ENCODE peak calls at places on chromosomes 4 and X, in eight cellular contexts. E is AG09309, L is tibial nerve, T is mammary epithelial cell, D is cardiac fibroblast, I is fibroblast of pulmonary artery, Z is adrenal gland, V is lower leg skin. P is an unnamed sample.

GRCh38 chr4:38598489-38598888 is 65.5 kb upstream of the KLF3 start:
- DNase-seq in E (no peak), L (no peak), T (no peak), D (no peak), I (no peak), Z (no peak), V (no peak), P (no peak)

GRCh38 chr4:44760142-44760898 is 34.0 kb upstream of the GNPDA2 start:
- DNase-seq in E (peak), L (no peak), T (peak), D (peak), I (peak), Z (peak), V (no peak), P (peak)

GRCh38 chr4:13553081-13553480 is 8.8 kb upstream of the NKX3-2 start:
- DNase-seq in E (no peak), L (no peak), T (no peak), D (no peak), I (no peak), Z (no peak), V (no peak), P (no peak)

GRCh38 chrX:137549846-137550534 is 15.9 kb upstream of the ZIC3 start:
- DNase-seq in E (no peak), L (no peak), T (no peak), D (no peak), I (no peak), Z (no peak), V (no peak), P (no peak)

GRCh38 chr4:89889289-89889688 is 5.4 kb upstream of the MMRN1 start:
- DNase-seq in E (no peak), L (no peak), T (peak), D (no peak), I (peak), Z (peak), V (no peak), P (no peak)

GRCh38 chrX:44474410-44474809 is 68.2 kb downstream of the FUNDC1 start:
- DNase-seq in E (peak), L (no peak), T (peak), D (peak), I (peak), Z (no peak), V (no peak), P (peak)

GRCh38 chrX:3346436-3347329 is at the start of gene MXRA5:
- DNase-seq in E (peak), L (no peak), T (peak), D (peak), I (peak), Z (peak), V (no peak), P (peak)

GRCh38 chr4:8410641-8411271 is 29.8 kb downstream of the ACOX3 start:
- DNase-seq in E (no peak), L (peak), T (peak), D (peak), I (peak), Z (peak), V (no peak), P (peak)

GRCh38 chr4:100811046-100811445 is 293.2 kb upstream of the EMCN start:
- DNase-seq in E (no peak), L (no peak), T (no peak), D (no peak), I (no peak), Z (no peak), V (no peak), P (no peak)

GRCh38 chrX:12877386-12877785 is 10.5 kb downstream of the TLR7 start:
- DNase-seq in E (no peak), L (no peak), T (no peak), D (no peak), I (no peak), Z (no peak), V (no peak), P (no peak)

GRCh38 chr4:183362916-183363542 is 40.8 kb upstream of the CLDN24 start:
- DNase-seq in E (no peak), L (no peak), T (no peak), D (no peak), I (peak), Z (no peak), V (no peak), P (peak)

GRCh38 chr4:157791236-157791635 is 381.6 kb downstream of the GASK1B start:
- DNase-seq in E (no peak), L (no peak), T (no peak), D (no peak), I (no peak), Z (no peak), V (no peak), P (no peak)

GRCh38 chrX:72236841-72237240 is 2.0 kb downstream of the ERCC6L start:
- DNase-seq in E (no peak), L (no peak), T (no peak), D (peak), I (no peak), Z (no peak), V (no peak), P (no peak)

GRCh38 chr4:154049457-154050181 is 260.7 kb upstream of the SFRP2 start:
- DNase-seq in E (peak), L (peak), T (peak), D (peak), I (peak), Z (no peak), V (no peak), P (peak)

GRCh38 chrX:109036624-109037023 is 300.3 kb upstream of the IRS4 start:
- DNase-seq in E (no peak), L (no peak), T (no peak), D (no peak), I (no peak), Z (no peak), V (no peak), P (no peak)

GRCh38 chr4:7719354-7720174 is 220.1 kb downstream of the AFAP1 start:
- DNase-seq in E (no peak), L (peak), T (peak), D (peak), I (peak), Z (peak), V (peak), P (peak)

GRCh38 chrX:131802836-131803626 is 220.1 kb upstream of the STK26 start:
- DNase-seq in E (no peak), L (no peak), T (peak), D (no peak), I (no peak), Z (peak), V (peak), P (no peak)

GRCh38 chr4:60241886-60242285 is 958.2 kb upstream of the ADGRL3 start:
- DNase-seq in E (no peak), L (no peak), T (no peak), D (no peak), I (no peak), Z (no peak), V (no peak), P (no peak)

GRCh38 chr4:15336410-15337184 is 91.2 kb upstream of the C1QTNF7 start:
- DNase-seq in E (no peak), L (no peak), T (peak), D (peak), I (peak), Z (no peak), V (no peak), P (peak)

GRCh38 chr4:10006236-10006603 is 15.1 kb downstream of the SLC2A9 start:
- DNase-seq in E (peak), L (peak), T (peak), D (peak), I (peak), Z (peak), V (no peak), P (peak)

GRCh38 chrX:150692837-150693781 is at the start of gene MTMR1:
- DNase-seq in E (no peak), L (no peak), T (no peak), D (no peak), I (no peak), Z (peak), V (no peak), P (peak)

GRCh38 chr4:98994474-98995182 is 893 bp upstream of the METAP1 start:
- DNase-seq in E (no peak), L (no peak), T (no peak), D (no peak), I (no peak), Z (peak), V (no peak), P (peak)

GRCh38 chr4:22962186-22962786 is 269.5 kb downstream of the GBA3 start:
- DNase-seq in E (no peak), L (no peak), T (peak), D (peak), I (peak), Z (no peak), V (no peak), P (peak)

GRCh38 chrX:13485167-13485566 is 84.2 kb upstream of the EGFL6 start:
- DNase-seq in E (no peak), L (no peak), T (peak), D (no peak), I (no peak), Z (no peak), V (no peak), P (peak)

GRCh38 chr4:80184053-80184790 is 13.1 kb upstream of the PRDM8 start:
- DNase-seq in E (no peak), L (peak), T (peak), D (peak), I (peak), Z (peak), V (peak), P (peak)

GRCh38 chr4:141016117-141016798 is 117.0 kb downstream of the RNF150 start:
- DNase-seq in E (no peak), L (no peak), T (no peak), D (no peak), I (no peak), Z (no peak), V (no peak), P (peak)

GRCh38 chr4:85824166-85824945 is 349.4 kb downstream of the ARHGAP24 start:
- DNase-seq in E (no peak), L (no peak), T (peak), D (no peak), I (no peak), Z (no peak), V (no peak), P (peak)

GRCh38 chr4:955931-956381 is 17.4 kb downstream of the DGKQ start:
- DNase-seq in E (no peak), L (no peak), T (no peak), D (no peak), I (no peak), Z (no peak), V (peak), P (no peak)

GRCh38 chr4:23930750-23931488 is 41.1 kb upstream of the PPARGC1A start:
- DNase-seq in E (no peak), L (peak), T (no peak), D (peak), I (peak), Z (peak), V (peak), P (no peak)

GRCh38 chrX:40105791-40106676 is 8.3 kb upstream of the BCOR start:
- DNase-seq in E (no peak), L (peak), T (peak), D (peak), I (no peak), Z (peak), V (peak), P (peak)

GRCh38 chr4:21780158-21780557 is 168.4 kb downstream of the KCNIP4 start:
- DNase-seq in E (no peak), L (no peak), T (peak), D (peak), I (no peak), Z (no peak), V (no peak), P (peak)

GRCh38 chrX:129540725-129541184 is 696 bp downstream of the OCRL start:
- DNase-seq in E (no peak), L (no peak), T (peak), D (no peak), I (no peak), Z (peak), V (no peak), P (peak)

GRCh38 chr4:16777726-16778125 is 120.7 kb downstream of the LDB2 start:
- DNase-seq in E (no peak), L (no peak), T (no peak), D (no peak), I (no peak), Z (no peak), V (no peak), P (no peak)

GRCh38 chr4:11130195-11130975 is 298.3 kb downstream of the HS3ST1 start:
- DNase-seq in E (no peak), L (no peak), T (peak), D (peak), I (peak), Z (peak), V (no peak), P (peak)

GRCh38 chr4:17817027-17817426 is 6.2 kb downstream of the NCAPG start:
- DNase-seq in E (peak), L (no peak), T (peak), D (peak), I (peak), Z (no peak), V (no peak), P (peak)

GRCh38 chr4:5870701-5871100 is 22.2 kb downstream of the CRMP1 start:
- DNase-seq in E (no peak), L (no peak), T (no peak), D (no peak), I (no peak), Z (no peak), V (no peak), P (no peak)

GRCh38 chr4:99447079-99447478 is 11.9 kb upstream of the ADH7 start:
- DNase-seq in E (peak), L (no peak), T (peak), D (peak), I (peak), Z (peak), V (no peak), P (peak)

GRCh38 chr4:185122681-185123345 is 20.3 kb upstream of the SLC25A4 start:
- DNase-seq in E (no peak), L (no peak), T (peak), D (no peak), I (no peak), Z (no peak), V (no peak), P (no peak)

GRCh38 chr4:185119927-185120630 is 23.0 kb upstream of the SLC25A4 start:
- DNase-seq in E (no peak), L (no peak), T (no peak), D (no peak), I (no peak), Z (no peak), V (no peak), P (no peak)

GRCh38 chr4:185127021-185127925 is 15.8 kb upstream of the SLC25A4 start:
- DNase-seq in E (no peak), L (no peak), T (peak), D (no peak), I (peak), Z (peak), V (no peak), P (peak)

GRCh38 chr4:185120631-185120946 is 22.5 kb upstream of the SLC25A4 start:
- DNase-seq in E (no peak), L (no peak), T (no peak), D (no peak), I (no peak), Z (no peak), V (no peak), P (no peak)

GRCh38 chr4:185123479-185123878 is 19.6 kb upstream of the SLC25A4 start:
- DNase-seq in E (no peak), L (no peak), T (no peak), D (no peak), I (no peak), Z (no peak), V (no peak), P (no peak)
- H3K4me3 ChIP-seq in E (no peak), L (no peak), T (no peak), D (no peak), I (no peak), Z (no peak), V (no peak), P (no peak)

GRCh38 chr4:126719803-126720202 is 913.0 kb upstream of the INTU start:
- DNase-seq in E (no peak), L (no peak), T (no peak), D (no peak), I (no peak), Z (no peak), V (no peak), P (no peak)
- TF ChIP-seq CTCF in E (no peak), L (no peak), T (no peak), D (no peak), I (no peak), Z (no peak), V (no peak), P (no peak)

DNA sequence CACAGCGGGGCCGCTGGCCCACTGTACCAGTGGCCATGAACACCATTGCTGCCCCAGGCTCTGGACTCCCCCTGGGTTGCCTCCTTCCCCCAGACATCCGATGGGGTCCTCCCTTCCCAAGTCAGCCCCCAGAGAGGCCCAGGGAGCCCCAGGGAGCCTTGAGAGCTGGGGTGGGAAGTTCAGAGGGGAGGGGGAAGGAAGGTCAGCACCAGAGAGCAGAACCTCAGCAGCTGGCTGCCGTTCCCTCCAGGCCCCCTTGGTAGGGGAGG is 464 bp upstream of the ARHGAP4 start:
- DNase-seq in E (no peak), L (no peak), T (no peak), D (no peak), I (no peak), Z (no peak), V (no peak), P (no peak)
- H3K4me3 ChIP-seq in E (no peak), L (peak), T (no peak), D (no peak), I (no peak), Z (peak), V (no peak), P (no peak)

GRCh38 chr4:186225848-186226247 is 1.5 kb upstream of the KLKB1 start:
- DNase-seq in E (no peak), L (no peak), T (no peak), D (no peak), I (no peak), Z (no peak), V (no peak), P (no peak)
- TF ChIP-seq CTCF in E (no peak), L (no peak), T (no peak), D (no peak), I (no peak), Z (no peak), V (no peak), P (no peak)

DNA sequence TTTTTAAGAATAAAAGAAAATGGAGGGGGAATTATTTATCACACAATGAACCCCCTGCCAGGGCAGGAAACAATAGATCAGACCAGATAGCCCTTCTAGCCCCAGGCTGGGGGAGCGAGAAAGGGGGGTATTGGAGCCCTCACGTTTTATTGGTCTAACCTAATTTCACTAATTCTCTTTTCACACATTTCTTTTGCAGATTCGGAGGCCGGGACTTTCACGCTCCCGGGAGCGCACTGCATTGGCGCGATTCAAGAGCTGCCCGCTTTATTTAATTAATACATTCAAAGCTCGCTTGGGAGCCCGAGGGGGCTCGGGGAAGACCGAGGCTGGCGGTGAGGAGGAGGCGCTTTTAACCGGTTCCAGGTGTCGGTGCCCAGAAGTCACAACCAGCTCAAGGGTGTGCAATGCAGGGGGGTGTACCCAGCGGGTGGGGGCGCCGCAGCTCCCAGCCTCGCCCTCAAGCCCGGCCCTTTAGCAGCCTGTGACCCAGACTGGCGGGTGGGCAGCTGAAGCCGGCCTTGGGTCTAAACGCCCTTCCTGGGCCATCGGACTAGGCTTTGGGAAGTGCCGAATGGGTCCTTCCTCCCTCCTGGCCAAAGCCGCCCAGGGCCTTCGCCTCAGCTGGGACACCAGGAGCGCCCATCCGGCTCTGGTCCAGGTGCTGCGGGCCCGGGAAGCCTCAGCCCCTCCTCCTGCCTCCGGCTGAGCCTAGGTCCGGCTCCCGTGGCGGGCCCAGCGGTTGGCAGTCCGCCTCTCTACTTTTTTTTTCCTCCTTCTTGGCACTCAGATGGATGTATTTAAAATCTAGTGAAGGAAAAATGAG is 5.3 kb downstream of the NEUROG2 start:
- DNase-seq in E (no peak), L (no peak), T (no peak), D (no peak), I (no peak), Z (no peak), V (no peak), P (no peak)
- H3K4me3 ChIP-seq in E (no peak), L (peak), T (peak), D (no peak), I (no peak), Z (no peak), V (no peak), P (no peak)

GRCh38 chr4:104066533-104066932 is 346.7 kb upstream of the TACR3 start:
- DNase-seq in E (no peak), L (no peak), T (no peak), D (no peak), I (no peak), Z (no peak), V (no peak), P (no peak)
- TF ChIP-seq CTCF in E (no peak), L (no peak), T (no peak), D (no peak), I (no peak), Z (no peak), V (no peak), P (no peak)

P was measured in epithelial cell of esophagus.